ENCODE peak calls at places on chromosomes 4 and X, in eight cellular contexts. K, Y, F, P, E, I, L and M are unnamed samples.

GRCh38 chrX:19824603-19825002 is 62.8 kb downstream of the SH3KBP1 start:
- DNase-seq in K (peak; percentile 84), Y (no peak), F (no peak), P (no peak), E (no peak), I (no peak), L (no peak), M (no peak)

GRCh38 chr4:12118651-12119213 is 690.0 kb upstream of the HS3ST1 start:
- DNase-seq in K (peak; percentile 0), Y (no peak), F (no peak), P (no peak), E (no peak), I (no peak), L (no peak), M (no peak)

GRCh38 chr4:47641755-47642154 is 156.7 kb downstream of the ATP10D start:
- DNase-seq in K (peak; percentile 46), Y (no peak), F (no peak), P (no peak), E (no peak), I (no peak), L (no peak), M (no peak)

GRCh38 chr4:59728496-59728895 is 1471.6 kb upstream of the ADGRL3 start:
- DNase-seq in K (peak; percentile 1), Y (no peak), F (no peak), P (no peak), E (no peak), I (no peak), L (no peak), M (no peak)

GRCh38 chr4:3785292-3785565 is 19.0 kb downstream of the ADRA2C start:
- DNase-seq in K (no peak), Y (no peak), F (no peak), P (no peak), E (no peak), I (no peak), L (no peak), M (no peak)

GRCh38 chr4:161823450-161823849 is 340.4 kb downstream of the FSTL5 start:
- DNase-seq in K (no peak), Y (no peak), F (no peak), P (no peak), E (no peak), I (no peak), L (no peak), M (no peak)

GRCh38 chr4:2105559-2105958 is 46.4 kb downstream of the NAT8L start:
- DNase-seq in K (peak; percentile 65), Y (no peak), F (no peak), P (no peak), E (no peak), I (no peak), L (no peak), M (no peak)

GRCh38 chr4:182880387-182881356 is 36.5 kb downstream of the DCTD start:
- DNase-seq in K (peak; percentile 64), Y (no peak), F (no peak), P (no peak), E (no peak), I (no peak), L (peak; percentile 41), M (no peak)

GRCh38 chr4:182556576-182556975 is 313.4 kb downstream of the TENM3 start:
- DNase-seq in K (peak; percentile 88), Y (no peak), F (no peak), P (no peak), E (no peak), I (no peak), L (no peak), M (peak; percentile 46)

GRCh38 chr4:94757192-94758140 is at the start of gene BMPR1B:
- DNase-seq in K (peak; percentile 77), Y (no peak), F (no peak), P (peak; percentile 14), E (no peak), I (peak; percentile 82), L (no peak), M (no peak)

GRCh38 chr4:147548251-147548650 is 67.4 kb downstream of the EDNRA start:
- DNase-seq in K (peak; percentile 23), Y (no peak), F (no peak), P (no peak), E (no peak), I (no peak), L (no peak), M (no peak)

GRCh38 chr4:2406406-2406805 is 12.0 kb downstream of the ZFYVE28 start:
- DNase-seq in K (no peak), Y (no peak), F (no peak), P (no peak), E (no peak), I (no peak), L (no peak), M (no peak)

GRCh38 chrX:113305496-113305895 is 464.9 kb upstream of the AMOT start:
- DNase-seq in K (peak; percentile 89), Y (no peak), F (no peak), P (no peak), E (no peak), I (no peak), L (no peak), M (peak; percentile 21)

GRCh38 chr4:127604949-127605709 is 27.6 kb upstream of the INTU start:
- DNase-seq in K (peak; percentile 22), Y (no peak), F (no peak), P (no peak), E (no peak), I (peak; percentile 33), L (no peak), M (peak; percentile 6)

GRCh38 chrX:68695206-68695845 is 47.9 kb downstream of the STARD8 start:
- DNase-seq in K (no peak), Y (no peak), F (no peak), P (no peak), E (no peak), I (no peak), L (no peak), M (no peak)

GRCh38 chrX:68698955-68699354 is 51.5 kb downstream of the STARD8 start:
- DNase-seq in K (no peak), Y (no peak), F (no peak), P (no peak), E (no peak), I (no peak), L (no peak), M (no peak)

GRCh38 chrX:68696267-68696666 is 48.8 kb downstream of the STARD8 start:
- DNase-seq in K (no peak), Y (no peak), F (no peak), P (no peak), E (no peak), I (no peak), L (no peak), M (no peak)

GRCh38 chrX:68697036-68697435 is 49.6 kb downstream of the STARD8 start:
- DNase-seq in K (no peak), Y (no peak), F (no peak), P (no peak), E (no peak), I (no peak), L (no peak), M (no peak)

DNA sequence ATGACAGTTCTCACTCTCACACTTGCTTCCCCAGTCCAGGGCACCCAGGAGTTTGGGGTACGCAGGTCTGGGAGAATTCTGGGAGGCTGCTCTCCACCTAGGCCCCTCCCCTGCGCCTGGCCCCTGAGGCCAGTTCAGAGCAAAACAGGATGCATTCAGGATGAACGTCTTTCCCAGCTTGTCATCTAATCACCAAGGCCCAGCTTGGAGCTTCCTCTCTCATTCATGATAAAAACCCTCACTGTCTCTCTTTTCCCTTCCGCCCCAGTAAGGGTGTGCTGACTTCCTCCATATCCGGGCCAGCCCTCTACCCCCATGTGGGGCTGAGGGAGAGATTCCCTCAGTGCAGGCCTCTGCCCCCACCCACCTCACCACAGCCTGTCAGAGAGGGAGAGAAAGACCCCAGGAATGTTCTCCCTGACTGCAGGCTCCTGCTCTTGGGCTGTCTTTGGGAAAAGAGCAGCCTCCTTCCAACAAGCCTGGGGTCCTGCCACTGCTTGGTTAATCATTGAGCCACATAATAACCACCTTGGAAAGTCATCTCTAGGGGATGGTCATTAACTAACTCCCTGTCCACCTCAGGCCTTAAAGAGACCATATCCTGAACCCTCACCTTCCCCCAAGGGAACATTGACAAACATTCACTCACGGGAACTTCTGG is 50.1 kb downstream of the STARD8 start:
- DNase-seq in K (no peak), Y (no peak), F (no peak), P (no peak), E (no peak), I (no peak), L (no peak), M (no peak)
- H3K4me1 ChIP-seq in K (no peaks in the 10 kb centered on the region), Y (no peaks in the 10 kb centered on the region), F (no peaks in the 10 kb centered on the region), P (no peaks in the 10 kb centered on the region), E (no peaks in the 10 kb centered on the region), I (no peaks in the 10 kb centered on the region), L (peaks cover 26% of the 10 kb centered on the region), M (peaks cover 21% of the 10 kb centered on the region)

GRCh38 chr4:40601641-40602040 is 28.0 kb downstream of the RBM47 start:
- DNase-seq in K (no peak), Y (no peak), F (peak; percentile 66), P (no peak), E (no peak), I (no peak), L (no peak), M (no peak)

GRCh38 chr4:40608628-40609027 is 21.0 kb downstream of the RBM47 start:
- DNase-seq in K (no peak), Y (no peak), F (no peak), P (no peak), E (no peak), I (no peak), L (no peak), M (no peak)

GRCh38 chr4:40603281-40603680 is 26.4 kb downstream of the RBM47 start:
- DNase-seq in K (no peak), Y (no peak), F (no peak), P (no peak), E (no peak), I (no peak), L (no peak), M (no peak)

GRCh38 chr4:40606239-40606767 is 23.4 kb downstream of the RBM47 start:
- DNase-seq in K (no peak), Y (no peak), F (no peak), P (no peak), E (no peak), I (no peak), L (no peak), M (no peak)

DNA sequence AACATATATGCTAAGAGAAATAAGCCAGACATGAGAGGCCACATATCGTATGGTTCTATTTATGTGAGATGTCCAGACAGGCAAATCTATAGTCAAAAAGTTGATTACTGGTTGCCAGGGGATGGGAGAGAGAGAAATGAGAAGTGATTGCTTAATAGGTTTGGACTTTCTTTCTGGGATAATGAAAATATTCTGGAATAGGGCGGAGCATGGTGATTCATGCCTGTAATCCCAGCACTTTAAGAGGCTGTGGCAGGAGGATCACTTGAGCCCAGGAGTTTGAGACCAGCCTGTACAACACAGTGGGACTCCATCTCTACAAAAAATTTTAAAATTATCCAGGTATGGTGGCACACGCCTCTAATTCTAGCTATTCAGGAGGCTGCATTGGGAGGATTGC is 22.4 kb downstream of the RBM47 start:
- DNase-seq in K (no peak), Y (no peak), F (no peak), P (no peak), E (no peak), I (no peak), L (no peak), M (no peak)
- H3K4me3 ChIP-seq in K (no peak overlapping the region), Y (no peak overlapping the region), F (no peak overlapping the region), P (no peak overlapping the region), E (no peak overlapping the region), I (no peak overlapping the region), L (no peak overlapping the region), M (no peak overlapping the region)

GRCh38 chr4:526189-526909 is 27.3 kb downstream of the PIGG start:
- DNase-seq in K (no peak), Y (no peak), F (no peak), P (no peak), E (no peak), I (no peak), L (no peak), M (no peak)
- H3K36me3 ChIP-seq in K (peaks cover 28% of the 10 kb centered on the region), Y (peaks cover 20% of the 10 kb centered on the region), F (peaks cover 11% of the 10 kb centered on the region), P (no peaks in the 10 kb centered on the region), E (peaks cover 42% of the 10 kb centered on the region), I (peaks cover 22% of the 10 kb centered on the region), L (peaks cover 93% of the 10 kb centered on the region), M (no peaks in the 10 kb centered on the region)

GRCh38 chr4:156950950-156951349 is 20.6 kb downstream of the PDGFC start:
- DNase-seq in K (no peak), Y (no peak), F (no peak), P (no peak), E (no peak), I (no peak), L (no peak), M (no peak)
- H3K4me1 ChIP-seq in K (peaks cover 28% of the 10 kb centered on the region), Y (no peaks in the 10 kb centered on the region), F (peaks cover 14% of the 10 kb centered on the region), P (peaks cover 18% of the 10 kb centered on the region), E (peaks cover 90% of the 10 kb centered on the region), I (peaks cover 57% of the 10 kb centered on the region), L (peaks cover 60% of the 10 kb centered on the region), M (peaks cover 72% of the 10 kb centered on the region)